ENCODE peak calls at places on chromosome 3, in six cellular contexts. H is coronary artery; P is lower lobe of right lung; C is testis; N is CD8-positive, alpha-beta T cell; I is HL-60. Z is an unnamed sample.

GRCh38 chr3:156819842-156820686 is 6.1 kb upstream of the LEKR1 start:
- DNase-seq in C (no peak), N (no peak), H (no peak), I (no peak), P (no peak), Z (no peak)

GRCh38 chr3:64651791-64652241 is 36.0 kb downstream of the ADAMTS9 start:
- DNase-seq in P (no peak), N (no peak), C (no peak), I (no peak), H (no peak), Z (no peak)

GRCh38 chr3:13509066-13509815 is 29.1 kb downstream of the HDAC11 start:
- DNase-seq in N (no peak), I (no peak), H (no peak), P (peak), C (no peak), Z (no peak)

GRCh38 chr3:149717391-149718056 is 34.8 kb downstream of the COMMD2 start:
- DNase-seq in N (peak), H (no peak), P (no peak), I (peak), C (peak), Z (peak)

GRCh38 chr3:159804726-159805410 is 183.8 kb upstream of the IL12A start:
- DNase-seq in C (peak), P (peak), N (no peak), H (peak), I (peak), Z (peak)

GRCh38 chr3:30539214-30539613 is 67.2 kb upstream of the TGFBR2 start:
- DNase-seq in P (no peak), H (no peak), C (no peak), N (no peak), I (no peak), Z (no peak)

GRCh38 chr3:104907507-104907906 is 459.2 kb upstream of the ALCAM start:
- DNase-seq in N (no peak), C (no peak), P (no peak), H (no peak), I (no peak), Z (no peak)

GRCh38 chr3:168467085-168467714 is 371.5 kb upstream of the GOLIM4 start:
- DNase-seq in P (no peak), C (peak), N (no peak), H (no peak), I (peak), Z (peak)

GRCh38 chr3:40623567-40623966 is 98.8 kb downstream of the ZNF621 start:
- DNase-seq in P (no peak), H (no peak), C (no peak), I (peak), N (peak), Z (no peak)

GRCh38 chr3:141649871-141650270 is 88.2 kb upstream of the RNF7 start:
- DNase-seq in C (no peak), H (no peak), P (no peak), N (no peak), I (no peak), Z (no peak)

GRCh38 chr3:122948398-122948797 is 79.2 kb downstream of the SEMA5B start:
- DNase-seq in I (no peak), N (no peak), H (no peak), P (no peak), C (no peak), Z (peak)

GRCh38 chr3:10226293-10226692 is 22.0 kb upstream of the TATDN2 start:
- DNase-seq in H (no peak), I (no peak), N (no peak), C (no peak), P (no peak), Z (no peak)

GRCh38 chr3:128131897-128132646 is 8.5 kb upstream of the RUVBL1 start:
- DNase-seq in N (no peak), H (no peak), P (no peak), C (no peak), I (no peak), Z (no peak)

GRCh38 chr3:146184616-146185015 is 23.6 kb upstream of the PLOD2 start:
- DNase-seq in N (no peak), C (no peak), I (no peak), P (no peak), H (no peak), Z (peak)

GRCh38 chr3:9347887-9348286 is 15.0 kb upstream of the THUMPD3 start:
- DNase-seq in I (no peak), P (no peak), N (no peak), C (no peak), H (no peak), Z (no peak)

GRCh38 chr3:133384331-133385027 is 15.4 kb upstream of the BFSP2 start:
- DNase-seq in C (peak), H (no peak), I (peak), P (peak), N (no peak), Z (peak)

GRCh38 chr3:45554001-45554691 is 40.4 kb upstream of the LIMD1 start:
- DNase-seq in C (peak), P (no peak), N (no peak), I (peak), H (no peak), Z (peak)

GRCh38 chr3:27596920-27597319 is 112.7 kb upstream of the SLC4A7 start:
- DNase-seq in I (no peak), N (no peak), C (no peak), P (no peak), H (no peak), Z (no peak)

GRCh38 chr3:57805674-57806073 is 49.6 kb downstream of the SLMAP start:
- DNase-seq in C (no peak), N (no peak), H (no peak), P (no peak), I (no peak), Z (peak)

GRCh38 chr3:183377307-183377959 is 51.0 kb downstream of the MCF2L2 start:
- DNase-seq in H (no peak), C (no peak), I (no peak), N (no peak), P (no peak), Z (no peak)

GRCh38 chr3:60758169-60758568 is 493.1 kb downstream of the FHIT start:
- DNase-seq in I (peak), H (no peak), N (no peak), P (no peak), C (no peak), Z (no peak)

GRCh38 chr3:106126836-106127235 is 258.0 kb upstream of the CBLB start:
- DNase-seq in C (no peak), N (no peak), H (no peak), I (no peak), P (no peak), Z (no peak)

GRCh38 chr3:195104340-195104739 is 166.6 kb downstream of the XXYLT1 start:
- DNase-seq in P (no peak), C (no peak), N (no peak), H (no peak), I (no peak), Z (no peak)

GRCh38 chr3:105801397-105801796 is 67.4 kb downstream of the CBLB start:
- DNase-seq in N (no peak), H (no peak), I (no peak), P (no peak), C (no peak), Z (no peak)

GRCh38 chr3:169133178-169134161 is 530.0 kb downstream of the MECOM start:
- DNase-seq in N (no peak), H (no peak), C (no peak), I (no peak), P (no peak), Z (peak)

GRCh38 chr3:157130881-157131251 is 29.1 kb downstream of the CCNL1 start:
- DNase-seq in N (no peak), C (no peak), P (peak), I (no peak), H (no peak), Z (no peak)

GRCh38 chr3:70982700-70983140 is 600.8 kb downstream of the FOXP1 start:
- DNase-seq in I (no peak), N (no peak), H (no peak), P (no peak), C (no peak), Z (peak)

GRCh38 chr3:29922990-29923746 is 642.3 kb downstream of the RBMS3 start:
- DNase-seq in I (no peak), H (no peak), C (no peak), N (no peak), P (no peak), Z (peak)

GRCh38 chr3:10551821-10552630 is 46.6 kb upstream of the ATP2B2 start:
- DNase-seq in C (peak), H (peak), P (peak), N (peak), I (peak), Z (peak)

GRCh38 chr3:14927308-14927707 is 20.1 kb upstream of the NR2C2 start:
- DNase-seq in H (no peak), I (no peak), C (no peak), N (no peak), P (no peak), Z (no peak)

GRCh38 chr3:32137870-32138269 is 31.4 kb downstream of the GPD1L start:
- DNase-seq in H (no peak), C (no peak), N (no peak), P (no peak), I (no peak), Z (no peak)

GRCh38 chr3:188534633-188535032 is 380.7 kb downstream of the LPP start:
- DNase-seq in H (no peak), P (no peak), C (no peak), N (no peak), I (no peak), Z (no peak)

GRCh38 chr3:102163039-102163817 is 271.6 kb upstream of the ZPLD1 start:
- DNase-seq in N (no peak), I (no peak), P (no peak), C (peak), H (no peak), Z (peak)

GRCh38 chr3:17258823-17259436 is 374.2 kb downstream of the PLCL2 start:
- DNase-seq in I (peak), N (no peak), P (no peak), H (no peak), C (peak), Z (peak)

GRCh38 chr3:100825574-100825973 is 116.3 kb downstream of the TFG start:
- DNase-seq in H (no peak), N (no peak), C (no peak), I (no peak), P (no peak), Z (peak)
- H3K4me3 ChIP-seq in H (no peak), N (no peak), C (no peak), I (no peak), P (no peak), Z (no peak)

DNA sequence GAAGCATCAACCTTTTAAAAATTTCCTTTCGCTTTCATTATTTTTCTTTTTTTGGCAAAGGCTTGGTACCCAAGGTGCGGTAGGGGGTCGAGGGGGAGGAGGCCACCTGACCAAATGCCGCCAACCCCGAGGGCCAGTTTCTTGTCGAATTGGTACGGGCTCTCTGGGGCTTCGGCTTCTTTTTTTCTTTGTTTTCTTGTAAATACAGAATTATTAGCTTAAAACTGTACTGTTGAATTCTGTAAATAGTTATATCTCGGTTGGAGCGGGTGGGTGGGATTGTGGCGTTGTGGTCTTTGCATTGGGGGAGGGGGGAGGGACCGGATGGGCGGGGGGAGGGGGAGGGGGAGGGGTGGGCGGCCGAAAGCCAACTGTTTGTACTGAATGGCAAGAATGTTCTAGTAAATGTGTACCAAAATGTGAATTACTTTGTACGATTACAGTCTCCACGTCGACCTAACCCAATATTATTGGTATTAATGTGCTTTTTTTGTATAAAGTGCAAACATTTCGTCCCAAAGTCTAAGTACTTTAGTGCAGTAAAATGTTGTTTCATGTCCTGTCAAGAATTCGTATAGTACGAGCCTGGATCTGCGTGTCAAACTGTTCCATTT is 4.7 kb downstream of the ZIC1 start:
- DNase-seq in H (no peak), C (no peak), I (no peak), N (no peak), P (no peak), Z (no peak)
- H3K4me3 ChIP-seq in H (peak), C (no peak), I (no peak), N (peak), P (peak), Z (no peak)

GRCh38 chr3:172750368-172751187 is at the start of gene ECT2:
- DNase-seq in P (peak), C (peak), N (peak), H (peak), I (peak), Z (peak)

GRCh38 chr3:172751188-172751571 is 654 bp downstream of the ECT2 start:
- DNase-seq in N (no peak), P (no peak), C (peak), I (peak), H (no peak), Z (peak)

GRCh38 chr3:172753125-172753524 is 2.6 kb downstream of the ECT2 start:
- DNase-seq in N (no peak), P (no peak), C (no peak), I (no peak), H (no peak), Z (no peak)

GRCh38 chr3:172750069-172750367 is 508 bp upstream of the ECT2 start:
- DNase-seq in P (no peak), C (no peak), N (peak), H (no peak), I (no peak), Z (no peak)

DNA sequence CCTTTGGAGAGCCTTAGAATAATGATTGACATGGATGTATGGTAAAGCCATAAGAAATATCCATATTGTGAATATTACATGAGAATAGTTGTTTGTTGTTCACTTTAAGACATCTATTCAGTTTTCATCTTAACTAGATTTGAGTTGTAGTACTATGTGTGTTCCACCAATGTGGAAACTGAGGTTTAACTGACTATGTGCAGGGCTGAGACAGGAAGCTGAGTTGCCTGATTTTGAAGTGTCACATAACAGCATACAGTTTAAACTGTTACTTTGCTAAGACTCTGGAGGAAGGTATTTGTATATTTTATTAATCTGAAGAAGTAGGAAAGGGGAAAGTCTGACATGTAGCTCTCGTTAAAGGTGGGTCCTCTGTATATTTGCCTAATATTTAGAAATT is 2.1 kb downstream of the ECT2 start:
- DNase-seq in N (no peak), P (no peak), H (no peak), C (no peak), I (no peak), Z (no peak)
- H3K4me3 ChIP-seq in N (no peak), P (no peak), H (no peak), C (no peak), I (no peak), Z (no peak)

GRCh38 chr3:89173546-89173945 is 66.1 kb downstream of the EPHA3 start:
- DNase-seq in I (no peak), P (no peak), H (no peak), N (no peak), C (no peak), Z (no peak)

GRCh38 chr3:89184151-89184550 is 76.7 kb downstream of the EPHA3 start:
- DNase-seq in N (no peak), H (no peak), P (no peak), I (no peak), C (no peak), Z (no peak)

GRCh38 chr3:89180334-89180733 is 72.9 kb downstream of the EPHA3 start:
- DNase-seq in P (no peak), H (no peak), C (no peak), N (no peak), I (no peak), Z (no peak)

GRCh38 chr3:89184596-89184995 is 77.2 kb downstream of the EPHA3 start:
- DNase-seq in N (no peak), H (no peak), I (no peak), P (no peak), C (no peak), Z (no peak)

DNA sequence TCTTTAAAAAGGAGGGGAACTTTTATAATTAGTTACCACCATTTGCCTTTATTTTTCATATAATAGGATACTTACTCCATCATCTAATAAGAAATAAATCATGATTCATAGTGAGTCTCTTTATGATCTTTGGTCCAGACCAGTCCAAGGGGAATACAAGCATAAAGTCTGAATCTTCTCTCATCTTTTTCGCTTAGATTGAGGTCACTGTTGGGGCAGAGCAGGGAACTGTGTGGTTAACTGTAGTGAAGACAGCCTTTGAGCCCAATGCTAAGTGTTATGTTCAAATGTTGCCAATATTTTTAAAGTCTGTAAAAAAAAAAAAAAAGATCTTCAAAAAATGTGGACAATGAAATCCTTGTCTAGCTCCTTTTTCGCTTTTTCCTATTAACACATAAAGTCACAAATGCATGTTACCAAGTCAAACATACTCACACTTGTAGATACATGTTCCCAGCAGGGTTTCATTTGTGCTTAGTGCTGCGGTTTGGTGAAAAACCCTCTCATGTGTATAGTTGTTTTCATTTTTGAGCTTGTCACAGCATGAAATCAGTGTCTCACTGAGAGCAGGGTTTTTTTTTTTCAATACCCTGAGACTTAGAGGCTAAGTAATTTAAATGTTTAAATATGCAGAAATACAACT is 72.1 kb downstream of the EPHA3 start:
- DNase-seq in H (no peak), N (no peak), I (no peak), C (no peak), P (no peak), Z (no peak)
- H3K4me3 ChIP-seq in H (no peak), N (no peak), I (no peak), C (no peak), P (no peak), Z (no peak)

GRCh38 chr3:129793356-129793755 is 100.2 kb downstream of the TMCC1 start:
- DNase-seq in H (no peak), C (no peak), P (no peak), N (no peak), I (peak), Z (peak)
- H3K4me3 ChIP-seq in H (no peak), C (no peak), P (peak), N (no peak), I (no peak), Z (no peak)

Z was measured in cardiac muscle cell.